ENCODE peak calls at places on chromosome 18, in eight cellular contexts. A is occipital lobe; Z is right lobe of liver; Q is stimulated activated CD4-positive, alpha-beta T cell treated with anti-CD3 and anti-CD28 coated beads, Interleukin-2, amount 100 ng/mL, for 48 hours; F is cortex of kidney; V is LoVo; L is cardiac fibroblast; D is activated CD4-positive, CD25-positive, alpha-beta regulatory T cell. U is an unnamed sample.

GRCh38 chr18:22394428-22394827 is 23.3 kb downstream of the CTAGE1 start:
- DNase-seq in Z (no peak), L (no peak), D (no peak), Q (no peak), F (no peak), A (no peak), V (no peak), U (no peak)

GRCh38 chr18:62460851-62461300 is 61.9 kb upstream of the ZCCHC2 start:
- DNase-seq in A (no peak), Q (no peak), F (no peak), Z (peak), D (no peak), V (no peak), L (peak), U (no peak)

GRCh38 chr18:49207373-49207772 is 253.1 kb downstream of the DYM start:
- DNase-seq in F (no peak), Q (no peak), Z (no peak), V (peak), L (peak), D (no peak), A (no peak), U (peak)

GRCh38 chr18:5628512-5629255 is 84.9 kb upstream of the EPB41L3 start:
- DNase-seq in V (peak), Z (peak), Q (peak), A (peak), F (no peak), D (no peak), L (peak), U (peak)

GRCh38 chr18:500556-501405 is at the start of gene COLEC12:
- DNase-seq in D (no peak), V (no peak), L (no peak), A (no peak), Q (no peak), F (no peak), Z (no peak), U (peak)

GRCh38 chr18:13576598-13576997 is 149.8 kb downstream of the FAM210A start:
- DNase-seq in Q (no peak), D (no peak), V (no peak), F (no peak), L (no peak), Z (no peak), A (no peak), U (no peak)

GRCh38 chr18:58321986-58322385 is 278.0 kb downstream of the NEDD4L start:
- DNase-seq in F (no peak), L (peak), D (no peak), Z (peak), V (peak), Q (peak), A (peak), U (peak)

GRCh38 chr18:75624836-75625235 is 197.3 kb upstream of the SMIM21 start:
- DNase-seq in Q (no peak), Z (no peak), V (peak), F (no peak), L (peak), D (no peak), A (no peak), U (peak)

GRCh38 chr18:25066536-25066935 is 285.4 kb downstream of the ZNF521 start:
- DNase-seq in Q (no peak), A (no peak), D (no peak), L (no peak), Z (no peak), V (no peak), F (no peak), U (peak)

GRCh38 chr18:21740724-21741510 is at the start of gene MIB1:
- DNase-seq in A (peak), Z (peak), V (no peak), Q (no peak), L (peak), F (peak), D (peak), U (peak)

GRCh38 chr18:60235164-60235563 is 137.4 kb downstream of the MC4R start:
- DNase-seq in F (no peak), A (no peak), Q (no peak), L (no peak), Z (no peak), D (no peak), V (no peak), U (no peak)

GRCh38 chr18:75269696-75270095 is 59.1 kb downstream of the TSHZ1 start:
- DNase-seq in V (no peak), Z (no peak), L (no peak), F (no peak), A (no peak), Q (no peak), D (no peak), U (no peak)

GRCh38 chr18:34364699-34365098 is 140.0 kb upstream of the NOL4 start:
- DNase-seq in A (no peak), F (no peak), L (no peak), Q (no peak), Z (no peak), D (no peak), V (no peak), U (no peak)

U was measured in astrocyte of the spinal cord.